ENCODE peak calls at places on chromosomes 5 and 9, in five cellular contexts. M, A, X, W and H are unnamed samples.

GRCh38 chr9:90162326-90162725 is 480.3 kb downstream of the DIRAS2 start:
- DNase-seq in M (no peak), A (no peak), X (no peak), W (no peak), H (no peak)

GRCh38 chr9:70392189-70392588 is 22.3 kb downstream of the KLF9 start:
- DNase-seq in M (no peak), A (no peak), X (no peak), W (peak; percentile 26), H (no peak)

GRCh38 chr9:128361981-128362646 is 9.1 kb upstream of the URM1 start:
- DNase-seq in M (peak; percentile 54), A (peak; percentile 59), X (peak; percentile 87), W (peak; percentile 83), H (peak; percentile 85)

GRCh38 chr5:61576556-61576955 is 244.5 kb downstream of the ZSWIM6 start:
- DNase-seq in M (no peak), A (no peak), X (no peak), W (no peak), H (no peak)

GRCh38 chr5:176542135-176542595 is 5.0 kb upstream of the RNF44 start:
- DNase-seq in M (no peak), A (no peak), X (no peak), W (peak; percentile 78), H (no peak)

GRCh38 chr9:135520916-135521607 is at the start of gene LCN1:
- DNase-seq in M (no peak), A (no peak), X (peak; percentile 36), W (no peak), H (no peak)

GRCh38 chr9:96478829-96479371 is 28.9 kb downstream of the HABP4 start:
- DNase-seq in M (no peak), A (no peak), X (no peak), W (peak; percentile 43), H (no peak)

GRCh38 chr9:74861773-74862172 is 25.9 kb downstream of the TRPM6 start:
- DNase-seq in M (no peak), A (no peak), X (no peak), W (no peak), H (no peak)

GRCh38 chr5:109921735-109922395 is 232.1 kb downstream of the MAN2A1 start:
- DNase-seq in M (no peak), A (no peak), X (no peak), W (peak; percentile 67), H (no peak)

GRCh38 chr9:132949709-132950108 is 5.3 kb upstream of the TSC1 start:
- DNase-seq in M (no peak), A (no peak), X (no peak), W (no peak), H (no peak)

GRCh38 chr9:134060546-134060945 is 7.3 kb downstream of the BRD3 start:
- DNase-seq in M (no peak), A (no peak), X (peak; percentile 38), W (no peak), H (no peak)

DNA sequence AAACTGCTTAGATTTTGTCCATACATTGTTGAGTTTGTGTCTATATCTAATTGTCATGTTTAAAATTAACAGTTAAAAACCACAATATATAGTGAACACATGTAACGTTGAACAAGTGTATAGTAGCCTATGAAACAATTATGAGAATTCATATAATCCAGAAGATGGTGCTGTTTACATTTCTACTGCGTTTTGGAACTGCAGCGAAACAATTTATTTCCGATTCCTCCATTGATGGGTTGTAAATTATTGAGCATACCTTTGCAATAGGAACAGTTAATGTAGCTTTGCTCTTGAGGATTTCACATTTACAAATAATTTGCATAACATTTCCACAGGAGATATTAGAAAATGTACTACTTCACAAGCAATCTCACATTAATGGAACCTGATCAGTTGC is 411.8 kb downstream of the CDH10 start:
- DNase-seq in M (no peak), A (no peak), X (no peak), W (no peak), H (no peak)
- TF ChIP-seq CTCF in M (no peak), A (no peak), X (no peak), W (no peak), H (no peak)

GRCh38 chr5:138032028-138032571 is 779 bp downstream of the FAM13B start:
- DNase-seq in M (peak; percentile 48), A (no peak), X (no peak), W (peak; percentile 62), H (peak; percentile 63)
- TF ChIP-seq CTCF in M (no peak), A (no peak), X (no peak), W (peak; percentile 11), H (no peak)

GRCh38 chr9:93240891-93241334 is 57.0 kb downstream of the WNK2 start:
- DNase-seq in M (no peak), A (no peak), X (no peak), W (no peak), H (no peak)
- TF ChIP-seq CTCF in M (no peak), A (no peak), X (no peak), W (no peak), H (no peak)

DNA sequence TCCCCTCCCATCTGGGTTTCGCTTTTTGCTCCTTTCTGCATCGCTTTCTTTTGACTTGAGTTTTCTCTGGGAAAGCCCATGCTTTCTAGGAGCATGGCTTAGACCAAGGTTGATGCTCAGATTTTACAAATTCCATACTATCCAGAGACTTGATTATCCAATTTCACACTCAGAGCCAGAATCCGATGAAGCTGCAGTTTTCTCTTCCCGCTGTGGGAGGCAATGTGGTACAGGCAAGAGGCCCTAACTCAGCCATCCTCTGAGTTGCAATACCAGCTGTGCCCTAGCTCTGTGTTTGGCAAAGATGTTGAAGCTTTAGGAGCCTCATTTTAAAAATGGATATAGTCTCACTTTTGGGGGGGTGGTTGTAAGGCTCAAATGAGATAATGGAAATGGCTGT is 85.1 kb downstream of the BRINP1 start:
- DNase-seq in M (no peak), A (no peak), X (no peak), W (no peak), H (no peak)
- TF ChIP-seq CTCF in M (no peak), A (no peak), X (peak; percentile 54), W (no peak), H (no peak)

DNA sequence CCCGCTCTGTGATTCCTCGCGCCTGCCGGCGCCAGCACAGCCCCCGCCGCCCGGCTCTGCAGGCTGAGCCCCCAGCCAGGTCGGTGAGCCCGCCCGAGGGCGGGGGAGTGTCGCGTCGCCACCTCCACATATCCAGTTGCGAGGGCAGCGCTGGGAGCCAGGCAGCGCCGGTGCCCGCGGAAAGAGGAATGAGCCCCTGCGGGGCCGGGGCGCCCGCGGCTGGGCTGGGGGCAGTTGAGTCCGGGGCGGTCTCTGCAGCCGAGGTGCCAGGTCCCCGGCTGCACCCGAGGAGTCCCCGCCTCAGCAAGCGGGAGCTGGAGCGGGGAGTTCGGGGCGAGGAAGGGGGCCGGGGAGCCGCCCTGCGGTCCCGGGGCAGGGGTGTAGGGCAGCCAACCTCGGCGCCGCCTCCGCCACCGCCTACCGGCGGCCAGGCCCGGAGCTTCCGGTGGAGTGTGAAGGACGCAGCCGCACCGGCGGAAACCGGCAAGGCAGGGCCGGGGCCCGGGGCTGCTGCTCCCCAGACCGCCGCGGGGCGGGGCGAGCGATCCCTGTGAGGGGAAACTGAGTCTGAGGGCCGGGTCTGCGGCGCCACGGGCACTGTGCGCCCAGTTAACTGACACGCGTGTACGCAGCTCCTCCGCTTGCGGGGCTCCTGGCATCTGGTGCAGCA is 2.3 kb upstream of the TRAF1 start:
- DNase-seq in M (peak; percentile 37), A (no peak), X (peak; percentile 85), W (peak; percentile 83), H (peak; percentile 78)
- TF ChIP-seq CTCF in M (no peak), A (no peak), X (no peak), W (no peak), H (no peak)

GRCh38 chr9:95344735-95345134 is 27.2 kb upstream of the FANCC start:
- DNase-seq in M (no peak), A (no peak), X (no peak), W (no peak), H (no peak)

GRCh38 chr9:95343725-95344287 is 26.3 kb upstream of the FANCC start:
- DNase-seq in M (no peak), A (no peak), X (no peak), W (no peak), H (no peak)

GRCh38 chr9:95338243-95338642 is 20.7 kb upstream of the FANCC start:
- DNase-seq in M (no peak), A (no peak), X (no peak), W (no peak), H (no peak)

GRCh38 chr9:95342571-95342970 is 25.1 kb upstream of the FANCC start:
- DNase-seq in M (no peak), A (no peak), X (no peak), W (no peak), H (no peak)

DNA sequence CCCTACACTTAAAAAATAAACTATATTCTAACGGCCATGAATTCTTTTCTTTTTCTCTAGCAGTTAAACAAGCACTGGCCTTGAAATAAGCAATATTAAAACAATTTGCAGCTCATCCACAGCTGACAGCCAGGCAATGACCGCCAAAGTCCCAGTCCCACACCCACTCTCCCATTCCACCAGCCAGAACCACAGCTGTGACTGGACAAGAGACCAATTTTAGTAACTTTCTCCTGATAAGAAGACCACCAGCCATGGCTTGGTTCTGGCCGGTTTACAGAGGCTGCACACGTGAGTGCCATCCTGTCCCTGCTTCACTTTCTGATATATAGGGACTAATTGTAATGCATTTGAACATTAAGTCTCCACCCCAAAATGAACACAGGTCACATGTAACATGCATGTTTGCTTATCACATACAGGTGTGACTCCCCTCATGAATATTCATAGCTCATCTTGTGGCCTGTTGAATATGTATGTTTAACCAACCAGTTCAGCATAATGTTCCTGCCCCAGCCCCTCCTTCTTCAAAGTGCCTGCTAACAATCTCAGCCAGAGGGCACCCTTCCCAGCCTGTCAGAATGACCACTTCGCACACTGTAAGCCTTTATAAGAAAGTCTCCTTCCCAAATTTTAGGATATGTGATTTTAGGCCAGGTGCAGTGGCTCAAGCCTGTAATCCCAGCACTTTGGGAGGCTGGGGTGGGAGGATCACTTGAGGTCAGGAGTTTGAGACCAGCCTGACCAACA is 23.9 kb upstream of the FANCC start:
- DNase-seq in M (no peak), A (no peak), X (no peak), W (no peak), H (no peak)
- TF ChIP-seq CTCF in M (no peak), A (peak; percentile 38), X (peak; percentile 43), W (no peak), H (peak; percentile 9)

GRCh38 chr5:140073296-140073695 is 30.2 kb upstream of the NRG2 start:
- DNase-seq in M (no peak), A (no peak), X (no peak), W (no peak), H (peak; percentile 28)
- TF ChIP-seq CTCF in M (no peak), A (peak; percentile 47), X (no peak), W (peak; percentile 77), H (peak; percentile 28)

GRCh38 chr5:149473441-149473840 is 77.8 kb downstream of the CSNK1A1 start:
- DNase-seq in M (no peak), A (no peak), X (no peak), W (no peak), H (no peak)

GRCh38 chr5:149471406-149472183 is 79.6 kb downstream of the CSNK1A1 start:
- DNase-seq in M (no peak), A (no peak), X (no peak), W (no peak), H (no peak)

GRCh38 chr5:149474198-149474597 is 77.0 kb downstream of the CSNK1A1 start:
- DNase-seq in M (no peak), A (no peak), X (no peak), W (no peak), H (no peak)

GRCh38 chr5:149472399-149472798 is 78.8 kb downstream of the CSNK1A1 start:
- DNase-seq in M (no peak), A (no peak), X (no peak), W (no peak), H (no peak)

GRCh38 chr5:149470942-149471341 is 80.3 kb downstream of the CSNK1A1 start:
- DNase-seq in M (no peak), A (no peak), X (no peak), W (no peak), H (no peak)
- TF ChIP-seq CTCF in M (no peak), A (no peak), X (no peak), W (no peak), H (no peak)

GRCh38 chr5:179495906-179496455 is 54.4 kb upstream of the RUFY1 start:
- DNase-seq in M (no peak), A (no peak), X (no peak), W (no peak), H (no peak)
- TF ChIP-seq CTCF in M (no peak), A (no peak), X (peak; percentile 53), W (no peak), H (peak; percentile 44)